ENCODE peak calls at places on chromosomes 3 and 15, in four cellular contexts. One of them, this sample, is unnamed.

GRCh38 chr3:65676592-65676991 is 362.1 kb downstream of the MAGI1 start:
- DNase-seq in epithelial cell of proximal tubule: no peak
- DNase-seq in MM.1S: no peak
- DNase-seq in GM06990: no peak
- DNase-seq in this sample: no peak

GRCh38 chr3:45208587-45208986 is 17.5 kb downstream of the TMEM158 start:
- DNase-seq in GM06990: no peak
- DNase-seq in epithelial cell of proximal tubule: no peak
- DNase-seq in MM.1S: no peak
- DNase-seq in this sample: no peak

GRCh38 chr15:98838387-98839259 is 169.0 kb downstream of the PGPEP1L start:
- DNase-seq in GM06990: no peak
- DNase-seq in epithelial cell of proximal tubule: no peak
- DNase-seq in MM.1S: no peak
- DNase-seq in this sample: no peak

GRCh38 chr3:168889666-168890065 is 773.8 kb downstream of the MECOM start:
- DNase-seq in GM06990: no peak
- DNase-seq in MM.1S: no peak
- DNase-seq in epithelial cell of proximal tubule: no peak
- DNase-seq in this sample: no peak

GRCh38 chr3:425094-425493 is 228.5 kb downstream of the CHL1 start:
- DNase-seq in epithelial cell of proximal tubule: no peak
- DNase-seq in MM.1S: no peak
- DNase-seq in GM06990: no peak
- DNase-seq in this sample: no peak

GRCh38 chr15:40245666-40246065 is 6.8 kb downstream of the PAK6 start:
- DNase-seq in epithelial cell of proximal tubule: no peak
- DNase-seq in MM.1S: no peak
- DNase-seq in GM06990: no peak
- DNase-seq in this sample: peak

GRCh38 chr3:124207077-124207476 is 215.2 kb upstream of the ROPN1 start:
- DNase-seq in GM06990: peak
- DNase-seq in epithelial cell of proximal tubule: no peak
- DNase-seq in MM.1S: no peak
- DNase-seq in this sample: no peak

GRCh38 chr3:25520926-25521559 is 93.0 kb downstream of the RARB start:
- DNase-seq in MM.1S: no peak
- DNase-seq in GM06990: no peak
- DNase-seq in epithelial cell of proximal tubule: no peak
- DNase-seq in this sample: no peak

GRCh38 chr15:27623560-27624305 is 475.4 kb downstream of the OCA2 start:
- DNase-seq in GM06990: no peak
- DNase-seq in MM.1S: peak
- DNase-seq in epithelial cell of proximal tubule: no peak
- DNase-seq in this sample: no peak

GRCh38 chr3:143122608-143123352 is 3.2 kb downstream of the CHST2 start:
- DNase-seq in GM06990: peak
- DNase-seq in epithelial cell of proximal tubule: no peak
- DNase-seq in MM.1S: no peak
- DNase-seq in this sample: no peak

GRCh38 chr3:158659454-158660237 is 12.8 kb downstream of the LXN start:
- DNase-seq in MM.1S: peak
- DNase-seq in epithelial cell of proximal tubule: no peak
- DNase-seq in GM06990: no peak
- DNase-seq in this sample: no peak

GRCh38 chr3:74592359-74592758 is 22.1 kb downstream of the CNTN3 start:
- DNase-seq in epithelial cell of proximal tubule: no peak
- DNase-seq in MM.1S: no peak
- DNase-seq in GM06990: no peak
- DNase-seq in this sample: no peak

GRCh38 chr3:30554317-30554690 is 52.1 kb upstream of the TGFBR2 start:
- DNase-seq in GM06990: no peak
- DNase-seq in epithelial cell of proximal tubule: no peak
- DNase-seq in MM.1S: no peak
- DNase-seq in this sample: no peak

GRCh38 chr3:33372218-33373081 is 67.8 kb downstream of the UBP1 start:
- DNase-seq in GM06990: no peak
- DNase-seq in MM.1S: peak
- DNase-seq in epithelial cell of proximal tubule: no peak
- DNase-seq in this sample: no peak

GRCh38 chr3:177281292-177281942 is 84.1 kb upstream of the TBL1XR1 start:
- DNase-seq in epithelial cell of proximal tubule: no peak
- DNase-seq in GM06990: no peak
- DNase-seq in MM.1S: no peak
- DNase-seq in this sample: no peak

GRCh38 chr3:168885028-168885427 is 778.5 kb downstream of the MECOM start:
- DNase-seq in GM06990: no peak
- DNase-seq in epithelial cell of proximal tubule: no peak
- DNase-seq in MM.1S: no peak
- DNase-seq in this sample: no peak

GRCh38 chr3:113153499-113154107 is 57.8 kb upstream of the BOC start:
- DNase-seq in GM06990: no peak
- DNase-seq in MM.1S: peak
- DNase-seq in epithelial cell of proximal tubule: no peak
- DNase-seq in this sample: no peak

GRCh38 chr3:50658831-50659230 is 15.9 kb upstream of the DOCK3 start:
- DNase-seq in epithelial cell of proximal tubule: no peak
- DNase-seq in MM.1S: no peak
- DNase-seq in GM06990: no peak
- DNase-seq in this sample: peak

GRCh38 chr15:29696950-29697738 is 125.1 kb downstream of the TJP1 start:
- DNase-seq in GM06990: no peak
- DNase-seq in epithelial cell of proximal tubule: no peak
- DNase-seq in MM.1S: no peak
- DNase-seq in this sample: no peak

GRCh38 chr3:24583004-24583403 is 88.4 kb upstream of the THRB start:
- DNase-seq in epithelial cell of proximal tubule: no peak
- DNase-seq in MM.1S: no peak
- DNase-seq in GM06990: no peak
- DNase-seq in this sample: no peak

GRCh38 chr15:44798815-44799214 is 62.5 kb downstream of the TRIM69 start:
- DNase-seq in GM06990: no peak
- DNase-seq in MM.1S: no peak
- DNase-seq in epithelial cell of proximal tubule: no peak
- DNase-seq in this sample: no peak

GRCh38 chr3:76871655-76872054 is 168.2 kb upstream of the ROBO2 start:
- DNase-seq in MM.1S: no peak
- DNase-seq in GM06990: no peak
- DNase-seq in epithelial cell of proximal tubule: no peak
- DNase-seq in this sample: no peak

GRCh38 chr15:85474700-85475316 is 94.4 kb downstream of the AKAP13 start:
- DNase-seq in GM06990: no peak
- DNase-seq in MM.1S: peak
- DNase-seq in epithelial cell of proximal tubule: no peak
- DNase-seq in this sample: no peak

GRCh38 chr3:94184781-94185180 is 121.9 kb downstream of the NSUN3 start:
- DNase-seq in MM.1S: no peak
- DNase-seq in GM06990: no peak
- DNase-seq in epithelial cell of proximal tubule: no peak
- DNase-seq in this sample: no peak

GRCh38 chr3:51968883-51969674 is 1.8 kb upstream of the PCBP4 start:
- DNase-seq in GM06990: no peak
- DNase-seq in MM.1S: no peak
- DNase-seq in epithelial cell of proximal tubule: no peak
- DNase-seq in this sample: no peak
- H3K4me3 ChIP-seq in GM06990: no peak
- H3K4me3 ChIP-seq in MM.1S: no peak
- H3K4me3 ChIP-seq in epithelial cell of proximal tubule: no peak
- H3K4me3 ChIP-seq in this sample: no peak

GRCh38 chr3:196965804-196966173 is 2.8 kb downstream of the PIGZ start:
- DNase-seq in epithelial cell of proximal tubule: no peak
- DNase-seq in GM06990: no peak
- DNase-seq in MM.1S: no peak
- DNase-seq in this sample: no peak

GRCh38 chr3:196962108-196962929 is 6.3 kb downstream of the PIGZ start:
- DNase-seq in MM.1S: no peak
- DNase-seq in GM06990: no peak
- DNase-seq in epithelial cell of proximal tubule: no peak
- DNase-seq in this sample: no peak

GRCh38 chr3:196963309-196963953 is 5.2 kb downstream of the PIGZ start:
- DNase-seq in epithelial cell of proximal tubule: no peak
- DNase-seq in MM.1S: no peak
- DNase-seq in GM06990: no peak
- DNase-seq in this sample: no peak

GRCh38 chr3:196965112-196965803 is 3.4 kb downstream of the PIGZ start:
- DNase-seq in epithelial cell of proximal tubule: no peak
- DNase-seq in GM06990: no peak
- DNase-seq in MM.1S: no peak
- DNase-seq in this sample: no peak

GRCh38 chr3:196962930-196963259 is 5.7 kb downstream of the PIGZ start:
- DNase-seq in MM.1S: no peak
- DNase-seq in epithelial cell of proximal tubule: no peak
- DNase-seq in GM06990: no peak
- DNase-seq in this sample: no peak
- H3K4me3 ChIP-seq in MM.1S: no peak
- H3K4me3 ChIP-seq in epithelial cell of proximal tubule: no peak
- H3K4me3 ChIP-seq in GM06990: no peak
- H3K4me3 ChIP-seq in this sample: no peak

GRCh38 chr3:48949376-48949717 is 30.7 kb downstream of the ARIH2 start:
- DNase-seq in GM06990: no peak
- DNase-seq in MM.1S: no peak
- DNase-seq in epithelial cell of proximal tubule: no peak
- DNase-seq in this sample: no peak
- H3K4me3 ChIP-seq in GM06990: no peak
- H3K4me3 ChIP-seq in MM.1S: no peak
- H3K4me3 ChIP-seq in epithelial cell of proximal tubule: no peak
- H3K4me3 ChIP-seq in this sample: no peak

DNA sequence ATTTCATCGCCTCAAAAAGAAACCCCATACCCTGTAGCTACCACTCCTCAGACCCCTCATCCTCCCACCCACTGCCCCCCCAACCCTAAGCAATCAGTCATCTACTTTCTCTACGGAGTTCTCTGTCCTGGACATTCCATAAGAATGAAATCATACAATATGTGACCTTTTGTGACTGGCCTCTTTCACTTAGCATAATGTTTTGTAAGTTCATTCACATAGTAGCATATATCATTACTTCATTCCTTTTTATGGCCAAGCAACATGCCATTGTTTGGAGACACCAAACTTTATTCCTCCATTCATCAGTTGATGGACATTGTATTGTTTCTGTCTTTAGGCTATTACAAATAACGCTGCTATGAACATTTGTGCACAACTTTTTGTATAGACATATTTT is 64.2 kb downstream of the TNIK start:
- DNase-seq in MM.1S: no peak
- DNase-seq in epithelial cell of proximal tubule: no peak
- DNase-seq in GM06990: no peak
- DNase-seq in this sample: no peak
- H3K4me3 ChIP-seq in MM.1S: no peak
- H3K4me3 ChIP-seq in epithelial cell of proximal tubule: no peak
- H3K4me3 ChIP-seq in GM06990: no peak
- H3K4me3 ChIP-seq in this sample: no peak

DNA sequence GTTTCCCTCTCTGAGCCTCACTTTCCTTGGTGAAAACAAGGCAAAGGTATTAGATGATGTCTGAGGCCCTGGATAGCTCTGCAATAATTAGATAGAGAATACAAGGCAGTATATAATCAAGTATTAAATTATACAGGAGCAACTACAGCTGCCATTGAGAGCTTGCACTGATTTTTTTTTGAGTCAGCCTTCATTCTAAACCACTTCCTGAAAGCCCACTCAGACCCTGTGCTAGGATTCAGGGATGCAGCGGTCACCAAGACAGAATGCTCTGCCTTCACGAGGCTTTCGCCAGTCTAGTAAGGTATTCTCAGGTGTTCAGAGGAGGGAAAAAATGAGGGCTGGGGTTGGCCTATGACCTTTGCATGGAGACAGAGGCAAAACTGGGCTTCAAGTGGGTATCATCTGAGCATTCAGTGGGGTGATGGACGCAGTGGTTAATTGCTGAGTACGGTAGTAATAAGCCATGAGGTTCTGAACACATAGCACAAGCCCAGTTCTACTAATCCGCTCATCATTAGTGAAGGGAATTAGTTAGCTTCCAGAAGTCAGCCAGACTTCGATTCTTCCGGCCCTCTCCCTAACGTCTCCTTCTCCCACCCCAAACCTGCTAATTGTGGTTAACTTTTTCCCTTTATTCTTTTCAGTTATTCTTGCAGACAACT is 3.6 kb downstream of the VGLL4 start:
- DNase-seq in epithelial cell of proximal tubule: no peak
- DNase-seq in GM06990: no peak
- DNase-seq in MM.1S: no peak
- DNase-seq in this sample: no peak
- H3K4me3 ChIP-seq in epithelial cell of proximal tubule: no peak
- H3K4me3 ChIP-seq in GM06990: no peak
- H3K4me3 ChIP-seq in MM.1S: no peak
- H3K4me3 ChIP-seq in this sample: peak

This sample was measured in suprapubic skin.